ENCODE peak calls at places on chromosomes 12 and 14, in eight cellular contexts. One of them, this sample, is unnamed.
A peak's percentile ranks its signal among the peaks of the same experiment; 100 is the strongest.

GRCh38 chr12:24972078-24972477 is 23.2 kb upstream of the BCAT1 start:
- DNase-seq in CD8-positive, alpha-beta T cell: no peak
- DNase-seq in colonic mucosa: no peak
- DNase-seq in right cardiac atrium: no peak
- DNase-seq in fibroblast of lung: no peak
- DNase-seq in neuronal stem cell: no peak
- DNase-seq in stomach: no peak
- DNase-seq in cardiac muscle cell: no peak
- DNase-seq in this sample: no peak

GRCh38 chr12:4104722-4105244 is 168.8 kb upstream of the CCND2 start:
- DNase-seq in CD8-positive, alpha-beta T cell: no peak
- DNase-seq in colonic mucosa: no peak
- DNase-seq in right cardiac atrium: no peak
- DNase-seq in fibroblast of lung: no peak
- DNase-seq in neuronal stem cell: no peak
- DNase-seq in stomach: no peak
- DNase-seq in cardiac muscle cell: no peak
- DNase-seq in this sample: peak; percentile 23

GRCh38 chr12:40692617-40693502 is 621 bp downstream of the CNTN1 start:
- DNase-seq in CD8-positive, alpha-beta T cell: no peak
- DNase-seq in colonic mucosa: peak; percentile 16
- DNase-seq in right cardiac atrium: peak; percentile 49
- DNase-seq in fibroblast of lung: no peak
- DNase-seq in neuronal stem cell: peak; percentile 20
- DNase-seq in stomach: no peak
- DNase-seq in cardiac muscle cell: peak; percentile 47
- DNase-seq in this sample: peak; percentile 21

GRCh38 chr12:40727774-40728483 is 35.7 kb downstream of the CNTN1 start:
- DNase-seq in CD8-positive, alpha-beta T cell: no peak
- DNase-seq in colonic mucosa: no peak
- DNase-seq in right cardiac atrium: no peak
- DNase-seq in fibroblast of lung: no peak
- DNase-seq in neuronal stem cell: no peak
- DNase-seq in stomach: no peak
- DNase-seq in cardiac muscle cell: no peak
- DNase-seq in this sample: no peak

GRCh38 chr12:95601626-95602025 is 50.4 kb upstream of the USP44 start:
- DNase-seq in CD8-positive, alpha-beta T cell: no peak
- DNase-seq in colonic mucosa: no peak
- DNase-seq in right cardiac atrium: no peak
- DNase-seq in fibroblast of lung: peak; percentile 73
- DNase-seq in neuronal stem cell: no peak
- DNase-seq in stomach: no peak
- DNase-seq in cardiac muscle cell: no peak
- DNase-seq in this sample: no peak

GRCh38 chr12:123164710-123165261 is 13.9 kb upstream of the PITPNM2 start:
- DNase-seq in CD8-positive, alpha-beta T cell: no peak
- DNase-seq in colonic mucosa: no peak
- DNase-seq in right cardiac atrium: no peak
- DNase-seq in fibroblast of lung: no peak
- DNase-seq in neuronal stem cell: no peak
- DNase-seq in stomach: no peak
- DNase-seq in cardiac muscle cell: no peak
- DNase-seq in this sample: no peak

GRCh38 chr12:78470354-78471195 is 394.0 kb upstream of the SYT1 start:
- DNase-seq in CD8-positive, alpha-beta T cell: no peak
- DNase-seq in colonic mucosa: peak; percentile 34
- DNase-seq in right cardiac atrium: no peak
- DNase-seq in fibroblast of lung: peak; percentile 69
- DNase-seq in neuronal stem cell: peak; percentile 24
- DNase-seq in stomach: no peak
- DNase-seq in cardiac muscle cell: peak; percentile 23
- DNase-seq in this sample: no peak

GRCh38 chr12:5437122-5437521 is 5.2 kb downstream of the NTF3 start:
- DNase-seq in CD8-positive, alpha-beta T cell: no peak
- DNase-seq in colonic mucosa: no peak
- DNase-seq in right cardiac atrium: peak; percentile 55
- DNase-seq in fibroblast of lung: no peak
- DNase-seq in neuronal stem cell: no peak
- DNase-seq in stomach: no peak
- DNase-seq in cardiac muscle cell: no peak
- DNase-seq in this sample: no peak

GRCh38 chr14:91299483-91300115 is 55.1 kb upstream of the GPR68 start:
- DNase-seq in CD8-positive, alpha-beta T cell: no peak
- DNase-seq in colonic mucosa: no peak
- DNase-seq in right cardiac atrium: no peak
- DNase-seq in fibroblast of lung: no peak
- DNase-seq in neuronal stem cell: no peak
- DNase-seq in stomach: no peak
- DNase-seq in cardiac muscle cell: no peak
- DNase-seq in this sample: no peak

GRCh38 chr12:13082866-13083265 is 20.6 kb downstream of the GSG1 start:
- DNase-seq in CD8-positive, alpha-beta T cell: no peak
- DNase-seq in colonic mucosa: no peak
- DNase-seq in right cardiac atrium: no peak
- DNase-seq in fibroblast of lung: no peak
- DNase-seq in neuronal stem cell: no peak
- DNase-seq in stomach: no peak
- DNase-seq in cardiac muscle cell: no peak
- DNase-seq in this sample: no peak

GRCh38 chr12:95173392-95174251 is 43.6 kb downstream of the FGD6 start:
- DNase-seq in CD8-positive, alpha-beta T cell: no peak
- DNase-seq in colonic mucosa: peak; percentile 74
- DNase-seq in right cardiac atrium: peak; percentile 78
- DNase-seq in fibroblast of lung: peak; percentile 81
- DNase-seq in neuronal stem cell: no peak
- DNase-seq in stomach: peak; percentile 65
- DNase-seq in cardiac muscle cell: peak; percentile 80
- DNase-seq in this sample: peak; percentile 60

GRCh38 chr14:105063041-105063440 is 2.2 kb downstream of the GPR132 start:
- DNase-seq in CD8-positive, alpha-beta T cell: no peak
- DNase-seq in colonic mucosa: no peak
- DNase-seq in right cardiac atrium: peak; percentile 20
- DNase-seq in fibroblast of lung: no peak
- DNase-seq in neuronal stem cell: no peak
- DNase-seq in stomach: no peak
- DNase-seq in cardiac muscle cell: no peak
- DNase-seq in this sample: no peak

GRCh38 chr14:104879983-104880565 is 15.0 kb downstream of the CEP170B start:
- DNase-seq in CD8-positive, alpha-beta T cell: no peak
- DNase-seq in colonic mucosa: no peak
- DNase-seq in right cardiac atrium: peak; percentile 41
- DNase-seq in fibroblast of lung: no peak
- DNase-seq in neuronal stem cell: no peak
- DNase-seq in stomach: no peak
- DNase-seq in cardiac muscle cell: no peak
- DNase-seq in this sample: no peak

GRCh38 chr12:131113562-131113961 is 159.9 kb downstream of the ADGRD1 start:
- DNase-seq in CD8-positive, alpha-beta T cell: no peak
- DNase-seq in colonic mucosa: no peak
- DNase-seq in right cardiac atrium: peak; percentile 23
- DNase-seq in fibroblast of lung: no peak
- DNase-seq in neuronal stem cell: no peak
- DNase-seq in stomach: no peak
- DNase-seq in cardiac muscle cell: no peak
- DNase-seq in this sample: no peak

GRCh38 chr14:67245104-67245503 is 3.9 kb downstream of the PALS1 start:
- DNase-seq in CD8-positive, alpha-beta T cell: no peak
- DNase-seq in colonic mucosa: no peak
- DNase-seq in right cardiac atrium: no peak
- DNase-seq in fibroblast of lung: no peak
- DNase-seq in neuronal stem cell: no peak
- DNase-seq in stomach: no peak
- DNase-seq in cardiac muscle cell: no peak
- DNase-seq in this sample: no peak

GRCh38 chr12:67077617-67078016 is 191.5 kb upstream of the CAND1 start:
- DNase-seq in CD8-positive, alpha-beta T cell: no peak
- DNase-seq in colonic mucosa: no peak
- DNase-seq in right cardiac atrium: no peak
- DNase-seq in fibroblast of lung: peak; percentile 5
- DNase-seq in neuronal stem cell: no peak
- DNase-seq in stomach: no peak
- DNase-seq in cardiac muscle cell: no peak
- DNase-seq in this sample: no peak

GRCh38 chr12:125185311-125185739 is 120.1 kb downstream of the AACS start:
- DNase-seq in CD8-positive, alpha-beta T cell: no peak
- DNase-seq in colonic mucosa: no peak
- DNase-seq in right cardiac atrium: peak; percentile 51
- DNase-seq in fibroblast of lung: no peak
- DNase-seq in neuronal stem cell: peak; percentile 79
- DNase-seq in stomach: no peak
- DNase-seq in cardiac muscle cell: peak; percentile 52
- DNase-seq in this sample: no peak

DNA sequence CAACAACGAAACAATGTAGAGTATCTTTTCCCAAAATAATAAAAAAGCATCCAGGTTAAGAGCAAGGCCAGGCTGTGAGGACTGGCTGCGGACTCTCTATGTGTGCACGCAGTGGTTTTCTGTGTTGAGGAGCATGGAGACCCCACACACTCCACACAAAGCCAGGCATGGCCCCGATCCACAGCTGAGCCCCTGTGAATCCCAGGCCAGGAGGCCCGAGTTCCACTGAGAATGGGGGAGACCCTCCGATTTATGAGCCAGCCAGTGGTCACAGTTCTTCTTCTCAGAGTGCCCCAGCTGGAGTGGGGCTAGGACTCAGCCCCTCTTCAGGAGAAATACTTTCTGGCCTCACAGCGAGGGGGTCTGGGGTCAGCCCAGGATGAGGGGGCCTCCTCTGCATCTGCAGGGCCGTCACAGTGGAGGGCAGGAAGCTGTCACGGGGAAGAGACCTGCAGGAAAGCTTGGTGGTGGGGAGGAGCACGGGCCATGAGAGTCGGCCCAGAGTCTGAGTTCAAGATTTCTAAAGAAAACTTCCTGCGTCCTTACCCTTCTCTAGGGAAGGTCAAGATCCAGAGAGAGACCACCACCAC is 20.1 kb downstream of the NCKAP5L start:
- DNase-seq in CD8-positive, alpha-beta T cell: no peak
- DNase-seq in colonic mucosa: no peak
- DNase-seq in right cardiac atrium: peak; percentile 60
- DNase-seq in fibroblast of lung: no peak
- DNase-seq in neuronal stem cell: no peak
- DNase-seq in stomach: no peak
- DNase-seq in cardiac muscle cell: no peak
- DNase-seq in this sample: no peak
- H3K4me1 ChIP-seq in CD8-positive, alpha-beta T cell: no peaks in the 10 kb centered on the region
- H3K4me1 ChIP-seq in colonic mucosa: no peaks in the 10 kb centered on the region
- H3K4me1 ChIP-seq in right cardiac atrium: peaks cover 28% of the 10 kb centered on the region
- H3K4me1 ChIP-seq in fibroblast of lung: peaks cover 10% of the 10 kb centered on the region
- H3K4me1 ChIP-seq in neuronal stem cell: peaks cover 36% of the 10 kb centered on the region
- H3K4me1 ChIP-seq in stomach: peaks cover 8% of the 10 kb centered on the region
- H3K4me1 ChIP-seq in cardiac muscle cell: peaks cover 31% of the 10 kb centered on the region
- H3K4me1 ChIP-seq in this sample: no peaks in the 10 kb centered on the region

GRCh38 chr12:1528791-1529190 is 65.6 kb downstream of the FBXL14 start:
- DNase-seq in CD8-positive, alpha-beta T cell: no peak
- DNase-seq in colonic mucosa: no peak
- DNase-seq in right cardiac atrium: no peak
- DNase-seq in fibroblast of lung: no peak
- DNase-seq in neuronal stem cell: no peak
- DNase-seq in stomach: no peak
- DNase-seq in cardiac muscle cell: no peak
- DNase-seq in this sample: no peak

GRCh38 chr12:1527789-1528188 is 66.6 kb downstream of the FBXL14 start:
- DNase-seq in CD8-positive, alpha-beta T cell: no peak
- DNase-seq in colonic mucosa: no peak
- DNase-seq in right cardiac atrium: no peak
- DNase-seq in fibroblast of lung: peak; percentile 51
- DNase-seq in neuronal stem cell: no peak
- DNase-seq in stomach: no peak
- DNase-seq in cardiac muscle cell: no peak
- DNase-seq in this sample: no peak

GRCh38 chr12:1530592-1531159 is 63.7 kb downstream of the FBXL14 start:
- DNase-seq in CD8-positive, alpha-beta T cell: no peak
- DNase-seq in colonic mucosa: no peak
- DNase-seq in right cardiac atrium: no peak
- DNase-seq in fibroblast of lung: no peak
- DNase-seq in neuronal stem cell: no peak
- DNase-seq in stomach: no peak
- DNase-seq in cardiac muscle cell: no peak
- DNase-seq in this sample: no peak

GRCh38 chr12:1529862-1530591 is 64.4 kb downstream of the FBXL14 start:
- DNase-seq in CD8-positive, alpha-beta T cell: no peak
- DNase-seq in colonic mucosa: no peak
- DNase-seq in right cardiac atrium: peak; percentile 68
- DNase-seq in fibroblast of lung: no peak
- DNase-seq in neuronal stem cell: no peak
- DNase-seq in stomach: no peak
- DNase-seq in cardiac muscle cell: peak; percentile 64
- DNase-seq in this sample: no peak

DNA sequence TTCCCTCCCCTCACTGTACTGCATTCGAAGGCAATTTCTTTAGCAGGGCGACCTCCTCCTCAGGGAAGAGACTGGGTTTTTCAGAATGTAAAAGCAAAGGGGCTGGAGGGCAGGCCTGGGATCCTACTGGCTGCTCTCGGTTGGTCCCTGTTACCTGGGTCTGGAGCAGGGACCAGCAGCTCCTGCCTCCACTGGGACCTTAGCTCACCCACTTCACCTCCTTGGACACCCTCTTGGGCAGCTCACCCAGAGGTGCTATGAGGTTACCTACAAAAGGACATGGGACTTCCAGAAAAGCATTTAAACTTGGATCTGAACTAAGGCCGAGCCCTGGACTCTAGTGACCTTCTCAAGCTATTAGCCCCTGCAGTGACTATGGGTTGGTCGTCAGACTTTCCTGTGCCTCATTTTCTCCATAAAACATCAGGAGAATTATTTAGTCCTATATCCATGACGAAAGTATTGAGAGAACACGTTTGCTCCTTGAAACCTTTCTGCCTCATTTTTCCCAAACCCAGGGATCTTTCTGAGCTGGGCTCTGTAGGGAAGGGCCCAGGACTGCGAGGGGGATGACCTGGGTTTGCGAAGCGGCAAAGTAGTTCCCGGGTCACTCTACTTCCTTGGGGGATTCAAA is 65.0 kb downstream of the FBXL14 start:
- DNase-seq in CD8-positive, alpha-beta T cell: no peak
- DNase-seq in colonic mucosa: no peak
- DNase-seq in right cardiac atrium: no peak
- DNase-seq in fibroblast of lung: no peak
- DNase-seq in neuronal stem cell: no peak
- DNase-seq in stomach: no peak
- DNase-seq in cardiac muscle cell: no peak
- DNase-seq in this sample: no peak
- H3K4me3 ChIP-seq in CD8-positive, alpha-beta T cell: no peak overlapping the region
- H3K4me3 ChIP-seq in colonic mucosa: peak overlapping the region; percentile 35
- H3K4me3 ChIP-seq in right cardiac atrium: peak overlapping the region; percentile 93
- H3K4me3 ChIP-seq in fibroblast of lung: peak overlapping the region; percentile 59
- H3K4me3 ChIP-seq in neuronal stem cell: peak overlapping the region; percentile 92
- H3K4me3 ChIP-seq in stomach: peak overlapping the region; percentile 64
- H3K4me3 ChIP-seq in cardiac muscle cell: peak overlapping the region; percentile 90
- H3K4me3 ChIP-seq in this sample: no peak overlapping the region

GRCh38 chr14:54652890-54653201 is 85.9 kb downstream of the SAMD4A start:
- DNase-seq in CD8-positive, alpha-beta T cell: no peak
- DNase-seq in colonic mucosa: no peak
- DNase-seq in right cardiac atrium: no peak
- DNase-seq in fibroblast of lung: no peak
- DNase-seq in neuronal stem cell: no peak
- DNase-seq in stomach: no peak
- DNase-seq in cardiac muscle cell: no peak
- DNase-seq in this sample: no peak
- H3K4me1 ChIP-seq in CD8-positive, alpha-beta T cell: no peaks in the 10 kb centered on the region
- H3K4me1 ChIP-seq in colonic mucosa: no peaks in the 10 kb centered on the region
- H3K4me1 ChIP-seq in right cardiac atrium: peaks cover 25% of the 10 kb centered on the region
- H3K4me1 ChIP-seq in fibroblast of lung: peaks cover 38% of the 10 kb centered on the region
- H3K4me1 ChIP-seq in neuronal stem cell: peaks cover 33% of the 10 kb centered on the region
- H3K4me1 ChIP-seq in stomach: peaks cover 40% of the 10 kb centered on the region
- H3K4me1 ChIP-seq in cardiac muscle cell: peaks cover 25% of the 10 kb centered on the region
- H3K4me1 ChIP-seq in this sample: no peaks in the 10 kb centered on the region

GRCh38 chr12:97643961-97644360 is 181.4 kb downstream of the RMST start:
- DNase-seq in CD8-positive, alpha-beta T cell: no peak
- DNase-seq in colonic mucosa: no peak
- DNase-seq in right cardiac atrium: no peak
- DNase-seq in fibroblast of lung: no peak
- DNase-seq in neuronal stem cell: no peak
- DNase-seq in stomach: no peak
- DNase-seq in cardiac muscle cell: peak; percentile 57
- DNase-seq in this sample: no peak
- H3K4me3 ChIP-seq in CD8-positive, alpha-beta T cell: no peak overlapping the region
- H3K4me3 ChIP-seq in colonic mucosa: no peak overlapping the region
- H3K4me3 ChIP-seq in right cardiac atrium: no peak overlapping the region
- H3K4me3 ChIP-seq in fibroblast of lung: no peak overlapping the region
- H3K4me3 ChIP-seq in neuronal stem cell: no peak overlapping the region
- H3K4me3 ChIP-seq in stomach: no peak overlapping the region
- H3K4me3 ChIP-seq in cardiac muscle cell: no peak overlapping the region
- H3K4me3 ChIP-seq in this sample: no peak overlapping the region

This sample was measured in right lobe of liver.